ENCODE peak calls at places on chromosomes 5 and 9, in six cellular contexts. C is A549, F is K562, V is GM12878, N is endothelial cell of umbilical vein, P is HepG2. A is an unnamed sample.

GRCh38 chr5:125142439-125142838 is 396.0 kb upstream of the ZNF608 start:
- DNase-seq in N (peak), V (no peak), F (no peak), P (no peak), C (no peak), A (no peak)

GRCh38 chr5:43336159-43336558 is 22.9 kb upstream of the HMGCS1 start:
- DNase-seq in C (no peak), V (no peak), F (no peak), N (no peak), P (no peak), A (peak)

GRCh38 chr5:140967226-140967893 is 1.1 kb downstream of the PCDHAC2 start:
- DNase-seq in F (no peak), N (peak), C (no peak), P (no peak), V (no peak), A (no peak)

GRCh38 chr5:67395790-67396418 is 199.3 kb upstream of the CD180 start:
- DNase-seq in V (no peak), F (no peak), C (no peak), P (no peak), N (no peak), A (no peak)

GRCh38 chr5:157591766-157592165 is 16.2 kb upstream of the ADAM19 start:
- DNase-seq in P (no peak), C (no peak), F (no peak), V (no peak), N (no peak), A (no peak)

GRCh38 chr9:87342743-87343142 is 154.9 kb upstream of the DAPK1 start:
- DNase-seq in C (no peak), P (no peak), N (no peak), V (no peak), F (no peak), A (no peak)

GRCh38 chr9:33852216-33852826 is 35.4 kb downstream of the UBE2R2 start:
- DNase-seq in F (no peak), C (peak), N (peak), V (no peak), P (peak), A (peak)

GRCh38 chr5:97338729-97339128 is 155.7 kb upstream of the RIOK2 start:
- DNase-seq in V (no peak), C (no peak), P (no peak), N (no peak), F (no peak), A (no peak)

GRCh38 chr9:72749276-72749675 is 203.6 kb downstream of the ALDH1A1 start:
- DNase-seq in P (no peak), C (no peak), F (no peak), V (no peak), N (no peak), A (no peak)

GRCh38 chr9:4380406-4380805 is 80.5 kb upstream of the GLIS3 start:
- DNase-seq in N (no peak), F (no peak), C (no peak), P (no peak), V (no peak), A (no peak)

GRCh38 chr9:93052791-93053540 is 5.5 kb upstream of the SUSD3 start:
- DNase-seq in F (no peak), V (no peak), C (no peak), P (no peak), N (no peak), A (no peak)

GRCh38 chr9:14279671-14280070 is 34.3 kb downstream of the NFIB start:
- DNase-seq in F (no peak), C (no peak), N (no peak), V (no peak), P (no peak), A (no peak)

GRCh38 chr5:61330341-61330878 is 1.6 kb upstream of the ZSWIM6 start:
- DNase-seq in V (no peak), F (peak), C (peak), P (peak), N (peak), A (peak)

GRCh38 chr5:127565586-127566270 is 48.3 kb downstream of the PRRC1 start:
- DNase-seq in P (no peak), V (no peak), F (no peak), N (no peak), C (no peak), A (peak)

GRCh38 chr9:79896390-79896789 is 324.6 kb downstream of the TLE4 start:
- DNase-seq in C (no peak), F (no peak), V (no peak), P (no peak), N (no peak), A (no peak)

GRCh38 chr5:127981498-127981897 is 102.1 kb upstream of the SLC12A2 start:
- DNase-seq in N (no peak), V (no peak), C (no peak), F (no peak), P (no peak), A (no peak)

GRCh38 chr5:55104036-55104767 is 1.8 kb downstream of the GZMA start:
- DNase-seq in C (no peak), P (no peak), F (no peak), V (no peak), N (no peak), A (no peak)

GRCh38 chr5:55636177-55636576 is 75.9 kb downstream of the SLC38A9 start:
- DNase-seq in C (no peak), N (no peak), V (no peak), P (no peak), F (no peak), A (no peak)

GRCh38 chr9:106717686-106718085 is 145.3 kb upstream of the ZNF462 start:
- DNase-seq in P (no peak), F (no peak), C (no peak), V (no peak), N (peak), A (no peak)

GRCh38 chr9:92986175-92987110 is 39.1 kb downstream of the FGD3 start:
- DNase-seq in N (no peak), P (no peak), F (no peak), V (no peak), C (no peak), A (peak)

GRCh38 chr5:122480146-122480545 is 168.1 kb downstream of the SNCAIP start:
- DNase-seq in F (no peak), V (no peak), P (no peak), N (no peak), C (no peak), A (no peak)

GRCh38 chr5:138901716-138902115 is 26.6 kb upstream of the LRRTM2 start:
- DNase-seq in F (no peak), C (no peak), V (no peak), P (no peak), N (no peak), A (peak)

GRCh38 chr5:163460562-163461176 is at the start of gene HMMR:
- DNase-seq in F (no peak), N (no peak), V (no peak), P (peak), C (no peak), A (no peak)

GRCh38 chr9:16611001-16611400 is 259.5 kb downstream of the BNC2 start:
- DNase-seq in N (no peak), C (no peak), F (no peak), P (no peak), V (no peak), A (no peak)

GRCh38 chr9:118438805-118439204 is 734.6 kb downstream of the TLR4 start:
- DNase-seq in N (no peak), P (no peak), C (no peak), F (no peak), V (no peak), A (no peak)

GRCh38 chr5:59407967-59408366 is 485.6 kb downstream of the PDE4D start:
- DNase-seq in V (no peak), N (no peak), C (no peak), P (no peak), F (no peak), A (no peak)

GRCh38 chr5:124825250-124825982 is 79.0 kb upstream of the ZNF608 start:
- DNase-seq in V (no peak), C (no peak), P (no peak), F (no peak), N (no peak), A (no peak)

GRCh38 chr9:31799953-31800609 is 584.4 kb upstream of the ACO1 start:
- DNase-seq in F (no peak), V (peak), P (peak), C (no peak), N (peak), A (peak)

GRCh38 chr9:34674440-34674839 is 12.0 kb upstream of the CCL27 start:
- DNase-seq in V (no peak), F (no peak), C (no peak), P (no peak), N (no peak), A (no peak)

GRCh38 chr5:175796536-175797499 is 74.6 kb upstream of the CPLX2 start:
- DNase-seq in P (peak), N (peak), C (peak), F (peak), V (no peak), A (peak)

GRCh38 chr9:110028281-110029075 is 179.5 kb downstream of the C9orf152 start:
- DNase-seq in N (peak), P (no peak), V (no peak), F (no peak), C (no peak), A (no peak)

GRCh38 chr5:111656580-111656979 is 100.4 kb downstream of the NREP start:
- DNase-seq in N (no peak), F (no peak), C (no peak), P (no peak), V (no peak), A (no peak)

GRCh38 chr5:75558972-75559632 is 47.4 kb downstream of the POLK start:
- DNase-seq in C (no peak), N (peak), F (no peak), P (no peak), V (no peak), A (peak)

GRCh38 chr5:30039379-30039778 is 1154.1 kb upstream of the CDH6 start:
- DNase-seq in F (no peak), V (no peak), N (no peak), C (no peak), P (no peak), A (no peak)

GRCh38 chr5:151496041-151496484 is 48.7 kb downstream of the SLC36A1 start:
- DNase-seq in P (no peak), F (no peak), C (no peak), V (no peak), N (no peak), A (no peak)

DNA sequence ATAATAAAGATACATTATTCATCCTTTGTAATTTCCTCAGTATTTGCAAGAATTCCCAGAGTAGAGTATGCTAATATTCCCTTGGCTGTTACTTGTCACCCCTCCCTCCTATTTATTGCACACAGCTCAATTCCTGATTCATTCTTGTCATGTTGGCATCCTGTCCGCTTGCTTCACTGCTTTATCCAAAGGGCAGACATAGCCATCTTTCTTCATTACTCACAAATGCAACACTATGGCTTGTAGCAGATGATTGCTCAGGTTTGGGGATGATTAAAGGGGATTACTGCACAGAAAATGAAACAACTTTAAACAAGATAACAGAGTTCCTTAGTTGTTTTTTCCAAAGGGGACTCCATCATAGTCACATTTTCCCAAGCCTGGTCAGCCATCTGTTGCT is 1.2 kb upstream of the IL33 start:
- DNase-seq in C (no peak), N (no peak), F (no peak), V (no peak), P (no peak), A (no peak)
- TF ChIP-seq MYC in C (no peak), N (no peak), F (no peak), V (no peak), P (no peak), A (no peak)

DNA sequence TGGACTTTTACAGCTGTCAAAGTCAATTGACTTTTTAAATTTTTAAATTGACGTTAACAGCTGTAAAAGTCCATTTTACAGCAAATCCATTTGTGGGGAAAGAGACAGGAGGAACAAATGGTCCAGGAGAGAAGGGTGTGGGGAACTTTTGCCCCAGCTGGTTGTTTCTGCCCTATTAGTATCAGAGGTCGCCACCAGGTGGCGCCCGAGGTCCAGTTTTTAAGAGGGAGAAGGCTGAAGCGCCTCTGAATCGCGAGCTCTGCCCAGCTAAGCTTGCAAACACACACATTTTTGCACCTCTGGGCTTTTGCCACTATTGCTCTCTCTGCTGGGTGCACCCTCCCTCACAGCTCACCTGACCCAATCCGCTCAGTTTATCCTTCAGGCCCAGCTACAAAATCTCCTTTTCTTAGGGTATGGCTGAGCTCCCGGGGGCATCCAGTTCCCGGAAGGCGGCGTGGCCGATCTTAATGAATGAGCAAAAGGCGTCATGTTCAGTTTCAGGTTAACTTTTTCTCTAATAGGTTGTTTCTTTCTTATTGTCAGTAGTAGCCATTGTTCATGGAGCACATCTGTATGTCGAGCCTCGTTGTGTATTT is 6.3 kb upstream of the TTLL11 start:
- DNase-seq in C (peak), V (no peak), F (peak), N (peak), P (peak), A (peak)
- H3K4me3 ChIP-seq in C (no peak), V (no peak), F (no peak), N (no peak), P (peak), A (no peak)

GRCh38 chr5:14357441-14357840 is 214.3 kb downstream of the TRIO start:
- DNase-seq in C (no peak), P (no peak), V (no peak), N (peak), F (no peak), A (no peak)

GRCh38 chr5:14358536-14358935 is 215.4 kb downstream of the TRIO start:
- DNase-seq in V (no peak), F (no peak), C (no peak), P (no peak), N (no peak), A (no peak)

GRCh38 chr5:14356305-14356704 is 213.2 kb downstream of the TRIO start:
- DNase-seq in F (no peak), N (no peak), V (no peak), C (no peak), P (no peak), A (no peak)

GRCh38 chr5:14359069-14360043 is 216.2 kb downstream of the TRIO start:
- DNase-seq in C (no peak), P (no peak), N (no peak), V (no peak), F (no peak), A (no peak)

GRCh38 chr5:14357861-14358260 is 214.7 kb downstream of the TRIO start:
- DNase-seq in P (no peak), C (no peak), N (no peak), F (no peak), V (no peak), A (no peak)
- TF ChIP-seq MYC in P (no peak), C (no peak), N (no peak), F (no peak), V (no peak), A (no peak)

DNA sequence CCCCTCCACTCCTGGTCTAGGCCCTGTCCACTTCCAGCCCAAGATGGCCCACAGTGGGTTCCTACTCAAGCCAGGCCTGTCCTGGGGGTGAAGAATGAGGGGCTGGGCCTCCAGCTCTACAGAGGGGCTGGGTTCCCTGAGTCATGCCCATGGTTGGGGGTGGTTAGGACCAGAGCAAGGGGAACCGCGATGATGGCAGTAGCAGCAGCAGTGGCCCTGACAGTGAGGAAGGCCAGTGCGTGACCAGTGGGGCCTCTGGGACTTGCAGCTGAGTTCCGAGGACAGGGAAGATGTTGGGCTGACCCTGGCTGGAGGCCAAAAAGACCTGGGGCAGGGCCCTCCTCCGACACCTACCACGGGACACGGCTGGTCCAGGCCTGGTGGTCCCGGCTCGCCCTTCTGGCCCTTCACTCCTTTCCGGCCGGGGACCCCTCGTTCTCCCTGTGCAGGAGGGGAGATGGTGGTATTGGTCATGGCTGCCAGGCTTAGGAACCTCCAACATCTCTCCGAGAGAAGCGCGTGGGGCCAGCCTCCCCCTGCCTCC is 9.2 kb upstream of the PHYKPL start:
- DNase-seq in V (no peak), N (no peak), P (no peak), F (no peak), C (no peak), A (peak)
- H3K4me3 ChIP-seq in V (no peak), N (no peak), P (no peak), F (no peak), C (no peak), A (no peak)

GRCh38 chr9:90647843-90648242 is 5.2 kb upstream of the DIRAS2 start:
- DNase-seq in V (no peak), P (no peak), N (no peak), C (no peak), F (no peak), A (no peak)

GRCh38 chr9:90641868-90642558 is 611 bp downstream of the DIRAS2 start:
- DNase-seq in C (no peak), N (no peak), V (no peak), F (no peak), P (no peak), A (no peak)

GRCh38 chr9:90645721-90646120 is 3.1 kb upstream of the DIRAS2 start:
- DNase-seq in F (no peak), V (no peak), P (no peak), N (no peak), C (no peak), A (no peak)

GRCh38 chr9:90641090-90641489 is 1.5 kb downstream of the DIRAS2 start:
- DNase-seq in V (no peak), C (no peak), N (no peak), F (no peak), P (no peak), A (no peak)

GRCh38 chr9:90642570-90643539 is at the start of gene DIRAS2:
- DNase-seq in V (no peak), N (peak), C (peak), P (no peak), F (no peak), A (no peak)
- TF ChIP-seq MYC in V (no peak), N (no peak), C (no peak), P (no peak), F (no peak), A (no peak)

DNA sequence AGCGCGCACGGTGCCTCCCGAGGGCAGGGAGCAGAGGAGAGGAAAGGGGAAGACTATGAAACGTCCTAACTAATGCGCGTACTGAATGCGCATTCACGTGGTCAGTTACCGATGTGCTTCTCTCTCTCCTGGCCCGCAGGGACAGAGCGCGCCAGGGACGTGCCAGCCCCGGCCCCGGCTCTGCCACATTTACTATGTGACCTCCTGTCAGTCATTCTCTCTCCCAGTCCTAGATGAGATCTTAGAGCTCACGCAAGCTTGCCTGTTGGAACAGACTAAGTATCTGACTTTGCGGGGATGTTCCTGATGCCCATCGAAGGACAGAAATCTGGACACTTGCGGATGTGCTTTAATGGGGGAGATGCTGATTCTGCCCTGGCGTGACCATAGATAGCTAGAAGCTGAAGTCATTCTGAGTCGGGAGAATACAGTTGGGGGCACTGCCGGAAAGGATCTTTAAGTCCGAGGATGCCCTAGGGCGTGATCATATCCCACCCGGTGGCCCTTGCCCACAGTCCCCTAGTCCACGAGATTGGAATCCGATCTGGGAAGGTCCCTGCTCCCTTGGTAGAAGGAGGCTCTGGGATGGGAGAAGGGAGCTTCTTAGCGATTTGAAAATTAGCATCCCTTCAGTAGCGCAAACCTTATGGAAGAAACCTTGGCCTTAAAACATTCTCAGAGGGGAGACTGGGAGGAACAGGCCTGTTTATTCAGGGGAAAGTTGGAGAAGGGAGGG is 5.8 kb upstream of the EBF1 start:
- DNase-seq in P (no peak), C (no peak), V (no peak), F (no peak), N (no peak), A (peak)
- H3K4me3 ChIP-seq in P (no peak), C (no peak), V (peak), F (no peak), N (no peak), A (no peak)

GRCh38 chr9:114029311-114030170 is 48.6 kb downstream of the AMBP start:
- DNase-seq in N (peak), P (no peak), V (no peak), F (no peak), C (no peak), A (no peak)
- TF ChIP-seq MYC in N (no peak), P (no peak), V (no peak), F (no peak), C (no peak), A (no peak)

DNA sequence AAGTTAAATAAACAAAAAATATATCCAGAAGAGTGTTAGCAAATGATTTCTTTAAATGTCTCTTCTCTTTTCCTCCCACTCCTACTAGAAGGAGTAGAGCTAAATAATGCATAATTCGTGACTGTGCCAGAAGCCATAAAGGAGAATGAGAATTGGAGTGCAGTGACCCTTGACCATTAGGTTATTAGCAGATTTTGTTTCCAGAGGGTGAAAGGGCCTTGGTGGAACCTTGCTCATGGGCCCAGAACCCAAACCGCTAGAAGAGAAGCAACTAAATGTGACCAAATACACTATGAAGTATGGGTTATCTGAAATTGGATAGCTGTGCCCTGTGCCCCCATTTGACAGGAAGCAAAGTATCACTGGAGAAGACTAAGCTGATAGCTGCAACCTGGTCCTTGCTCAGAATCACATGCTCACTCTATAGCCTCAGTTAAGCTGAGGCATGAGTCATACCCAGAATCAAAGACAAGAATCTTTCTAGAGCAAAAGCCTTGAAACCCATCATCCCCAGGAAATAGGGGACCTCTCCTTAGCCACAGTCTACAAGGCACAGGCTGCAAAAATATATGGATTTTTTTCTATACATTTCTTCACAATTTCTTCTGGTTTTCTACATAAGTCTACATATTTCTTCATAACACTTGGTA is 36.3 kb downstream of the CAPSL start:
- DNase-seq in C (no peak), V (no peak), N (no peak), P (no peak), F (no peak), A (no peak)
- H3K4me3 ChIP-seq in C (no peak), V (no peak), N (no peak), P (no peak), F (no peak), A (no peak)